ENCODE peak calls at places on chromosomes 11 and 22, in five cellular contexts. One of them, this sample, is unnamed.

GRCh38 chr22:25383892-25384291 is 164.5 kb downstream of the CRYBB2 start:
- DNase-seq in NCI-H460: no peak
- DNase-seq in HuH-7: no peak
- DNase-seq in stimulated activated CD8-positive, alpha-beta memory T cell treated with anti-CD3 and anti-CD28 coated beads, Interleukin-15, amount 100 ng/mL, for 4 hours: no peak
- DNase-seq in mucosa of descending colon: no peak
- DNase-seq in this sample: no peak

GRCh38 chr11:118841469-118842222 is 42.0 kb upstream of the CXCR5 start:
- DNase-seq in NCI-H460: no peak
- DNase-seq in HuH-7: no peak
- DNase-seq in stimulated activated CD8-positive, alpha-beta memory T cell treated with anti-CD3 and anti-CD28 coated beads, Interleukin-15, amount 100 ng/mL, for 4 hours: no peak
- DNase-seq in mucosa of descending colon: no peak
- DNase-seq in this sample: no peak

GRCh38 chr11:15930442-15931025 is 425.8 kb downstream of the SOX6 start:
- DNase-seq in NCI-H460: no peak
- DNase-seq in HuH-7: no peak
- DNase-seq in stimulated activated CD8-positive, alpha-beta memory T cell treated with anti-CD3 and anti-CD28 coated beads, Interleukin-15, amount 100 ng/mL, for 4 hours: no peak
- DNase-seq in mucosa of descending colon: no peak
- DNase-seq in this sample: no peak

GRCh38 chr11:61294717-61295595 is at the start of gene VWCE:
- DNase-seq in NCI-H460: peak
- DNase-seq in HuH-7: peak
- DNase-seq in stimulated activated CD8-positive, alpha-beta memory T cell treated with anti-CD3 and anti-CD28 coated beads, Interleukin-15, amount 100 ng/mL, for 4 hours: peak
- DNase-seq in mucosa of descending colon: peak
- DNase-seq in this sample: peak

GRCh38 chr22:46111645-46112306 is 38.5 kb upstream of the PPARA start:
- DNase-seq in NCI-H460: no peak
- DNase-seq in HuH-7: no peak
- DNase-seq in stimulated activated CD8-positive, alpha-beta memory T cell treated with anti-CD3 and anti-CD28 coated beads, Interleukin-15, amount 100 ng/mL, for 4 hours: no peak
- DNase-seq in mucosa of descending colon: no peak
- DNase-seq in this sample: no peak

GRCh38 chr22:19606332-19607197 is 82.4 kb upstream of the CLDN5 start:
- DNase-seq in NCI-H460: no peak
- DNase-seq in HuH-7: no peak
- DNase-seq in stimulated activated CD8-positive, alpha-beta memory T cell treated with anti-CD3 and anti-CD28 coated beads, Interleukin-15, amount 100 ng/mL, for 4 hours: no peak
- DNase-seq in mucosa of descending colon: no peak
- DNase-seq in this sample: no peak

GRCh38 chr11:32210601-32211000 is 119.7 kb downstream of the RCN1 start:
- DNase-seq in NCI-H460: no peak
- DNase-seq in HuH-7: no peak
- DNase-seq in stimulated activated CD8-positive, alpha-beta memory T cell treated with anti-CD3 and anti-CD28 coated beads, Interleukin-15, amount 100 ng/mL, for 4 hours: no peak
- DNase-seq in mucosa of descending colon: no peak
- DNase-seq in this sample: no peak

GRCh38 chr22:47163876-47164513 is 401.5 kb downstream of the TBC1D22A start:
- DNase-seq in NCI-H460: no peak
- DNase-seq in HuH-7: no peak
- DNase-seq in stimulated activated CD8-positive, alpha-beta memory T cell treated with anti-CD3 and anti-CD28 coated beads, Interleukin-15, amount 100 ng/mL, for 4 hours: no peak
- DNase-seq in mucosa of descending colon: no peak
- DNase-seq in this sample: no peak

GRCh38 chr22:19739448-19739895 is 16.1 kb downstream of the GP1BB start:
- DNase-seq in NCI-H460: no peak
- DNase-seq in HuH-7: no peak
- DNase-seq in stimulated activated CD8-positive, alpha-beta memory T cell treated with anti-CD3 and anti-CD28 coated beads, Interleukin-15, amount 100 ng/mL, for 4 hours: no peak
- DNase-seq in mucosa of descending colon: no peak
- DNase-seq in this sample: no peak

GRCh38 chr11:20132667-20133039 is 27.6 kb downstream of the DBX1 start:
- DNase-seq in NCI-H460: no peak
- DNase-seq in HuH-7: no peak
- DNase-seq in stimulated activated CD8-positive, alpha-beta memory T cell treated with anti-CD3 and anti-CD28 coated beads, Interleukin-15, amount 100 ng/mL, for 4 hours: no peak
- DNase-seq in mucosa of descending colon: no peak
- DNase-seq in this sample: no peak